ENCODE peak calls at places on chromosomes 5 and 9, in four cellular contexts. One of them, this sample, is unnamed. For H3K36me3, the result is how much of the 10 kb centered on the place peaks cover.

GRCh38 chr5:93622240-93622885 is 39.3 kb downstream of the NR2F1 start:
- DNase-seq in SJCRH30: peak
- DNase-seq in fibroblast of lung: peak
- DNase-seq in CD8-positive, alpha-beta memory T cell: no peak
- DNase-seq in this sample: no peak

GRCh38 chr9:114516913-114517312 is 11.6 kb upstream of the WHRN start:
- DNase-seq in SJCRH30: no peak
- DNase-seq in fibroblast of lung: peak
- DNase-seq in CD8-positive, alpha-beta memory T cell: no peak
- DNase-seq in this sample: no peak

GRCh38 chr9:130938652-130939404 is at the start of gene FIBCD1:
- DNase-seq in SJCRH30: peak
- DNase-seq in fibroblast of lung: peak
- DNase-seq in CD8-positive, alpha-beta memory T cell: no peak
- DNase-seq in this sample: no peak

GRCh38 chr5:132060501-132061161 is at the start of gene IL3:
- DNase-seq in SJCRH30: peak
- DNase-seq in fibroblast of lung: no peak
- DNase-seq in CD8-positive, alpha-beta memory T cell: no peak
- DNase-seq in this sample: peak

GRCh38 chr9:135039916-135040645 is 47.4 kb upstream of the OLFM1 start:
- DNase-seq in SJCRH30: no peak
- DNase-seq in fibroblast of lung: no peak
- DNase-seq in CD8-positive, alpha-beta memory T cell: no peak
- DNase-seq in this sample: no peak

GRCh38 chr5:91332267-91333044 is 50.7 kb downstream of the ARRDC3 start:
- DNase-seq in SJCRH30: peak
- DNase-seq in fibroblast of lung: peak
- DNase-seq in CD8-positive, alpha-beta memory T cell: no peak
- DNase-seq in this sample: no peak

GRCh38 chr5:149024978-149025377 is 37.9 kb downstream of the SH3TC2 start:
- DNase-seq in SJCRH30: no peak
- DNase-seq in fibroblast of lung: no peak
- DNase-seq in CD8-positive, alpha-beta memory T cell: no peak
- DNase-seq in this sample: no peak

GRCh38 chr5:139443766-139444473 is 4.6 kb upstream of the DNAJC18 start:
- DNase-seq in SJCRH30: peak
- DNase-seq in fibroblast of lung: peak
- DNase-seq in CD8-positive, alpha-beta memory T cell: no peak
- DNase-seq in this sample: no peak

GRCh38 chr5:44914221-44914620 is 105.5 kb downstream of the MRPS30 start:
- DNase-seq in SJCRH30: no peak
- DNase-seq in fibroblast of lung: no peak
- DNase-seq in CD8-positive, alpha-beta memory T cell: no peak
- DNase-seq in this sample: no peak

GRCh38 chr5:133242221-133242835 is 190.5 kb downstream of the HSPA4 start:
- DNase-seq in SJCRH30: no peak
- DNase-seq in fibroblast of lung: no peak
- DNase-seq in CD8-positive, alpha-beta memory T cell: no peak
- DNase-seq in this sample: no peak

GRCh38 chr9:76927540-76928240 is 21.8 kb upstream of the PRUNE2 start:
- DNase-seq in SJCRH30: no peak
- DNase-seq in fibroblast of lung: no peak
- DNase-seq in CD8-positive, alpha-beta memory T cell: no peak
- DNase-seq in this sample: no peak

GRCh38 chr5:126003309-126003708 is 419.9 kb upstream of the GRAMD2B start:
- DNase-seq in SJCRH30: no peak
- DNase-seq in fibroblast of lung: peak
- DNase-seq in CD8-positive, alpha-beta memory T cell: no peak
- DNase-seq in this sample: peak

GRCh38 chr9:76677481-76678055 is 86.7 kb upstream of the PCA3 start:
- DNase-seq in SJCRH30: peak
- DNase-seq in fibroblast of lung: no peak
- DNase-seq in CD8-positive, alpha-beta memory T cell: no peak
- DNase-seq in this sample: no peak

GRCh38 chr5:145946112-145946861 is 9.9 kb downstream of the SH3RF2 start:
- DNase-seq in SJCRH30: no peak
- DNase-seq in fibroblast of lung: peak
- DNase-seq in CD8-positive, alpha-beta memory T cell: no peak
- DNase-seq in this sample: peak

GRCh38 chr5:179181988-179182387 is 121.8 kb downstream of the ZNF354C start:
- DNase-seq in SJCRH30: no peak
- DNase-seq in fibroblast of lung: no peak
- DNase-seq in CD8-positive, alpha-beta memory T cell: no peak
- DNase-seq in this sample: no peak

GRCh38 chr5:156971415-156971814 is 8.4 kb upstream of the TIMD4 start:
- DNase-seq in SJCRH30: no peak
- DNase-seq in fibroblast of lung: no peak
- DNase-seq in CD8-positive, alpha-beta memory T cell: no peak
- DNase-seq in this sample: no peak

GRCh38 chr9:97668485-97668884 is 28.7 kb downstream of the XPA start:
- DNase-seq in SJCRH30: no peak
- DNase-seq in fibroblast of lung: no peak
- DNase-seq in CD8-positive, alpha-beta memory T cell: no peak
- DNase-seq in this sample: no peak

GRCh38 chr9:97665742-97666141 is 31.4 kb downstream of the XPA start:
- DNase-seq in SJCRH30: no peak
- DNase-seq in fibroblast of lung: no peak
- DNase-seq in CD8-positive, alpha-beta memory T cell: no peak
- DNase-seq in this sample: no peak

GRCh38 chr9:97672403-97672802 is 24.7 kb downstream of the XPA start:
- DNase-seq in SJCRH30: no peak
- DNase-seq in fibroblast of lung: no peak
- DNase-seq in CD8-positive, alpha-beta memory T cell: no peak
- DNase-seq in this sample: no peak

GRCh38 chr9:97670586-97670985 is 26.6 kb downstream of the XPA start:
- DNase-seq in SJCRH30: no peak
- DNase-seq in fibroblast of lung: no peak
- DNase-seq in CD8-positive, alpha-beta memory T cell: no peak
- DNase-seq in this sample: no peak

DNA sequence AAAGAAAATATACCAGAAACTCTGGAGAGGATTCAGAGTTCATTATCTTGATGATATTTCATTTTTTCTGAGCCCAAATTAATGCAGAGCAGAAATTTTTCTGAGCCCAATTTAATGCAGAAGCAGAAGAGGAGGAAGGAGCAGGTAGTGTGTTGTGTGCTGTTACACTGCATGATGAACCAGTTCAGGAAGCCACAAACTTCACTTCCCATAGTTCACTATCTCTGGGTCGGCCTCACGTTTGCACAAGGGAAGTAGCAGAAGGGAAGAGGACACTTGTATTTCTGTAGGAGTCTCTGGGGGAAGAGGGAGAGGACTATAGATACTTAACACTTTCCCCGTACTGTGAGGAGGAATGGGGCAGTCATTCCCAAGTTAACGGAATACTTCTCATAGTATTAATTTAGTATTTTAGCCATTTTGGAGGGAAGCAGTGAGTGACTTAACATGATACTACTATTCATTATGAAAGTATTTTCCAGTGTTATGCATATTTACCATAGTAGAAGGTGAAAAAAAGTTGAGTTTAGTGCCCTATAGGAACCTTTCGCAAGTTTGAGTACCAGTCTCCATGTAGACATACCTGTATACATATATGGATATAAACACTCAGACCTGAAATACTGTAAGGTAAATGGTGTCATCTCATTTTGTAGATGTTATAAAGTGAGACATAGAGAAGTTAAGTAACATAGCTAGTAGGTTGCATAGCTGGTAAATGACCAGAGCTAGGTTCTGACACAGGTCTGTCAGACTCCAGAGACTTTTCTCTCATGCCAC is 30.0 kb downstream of the XPA start:
- DNase-seq in SJCRH30: no peak
- DNase-seq in fibroblast of lung: no peak
- DNase-seq in CD8-positive, alpha-beta memory T cell: no peak
- DNase-seq in this sample: no peak
- H3K36me3 ChIP-seq in SJCRH30: half or more
- H3K36me3 ChIP-seq in fibroblast of lung: under half
- H3K36me3 ChIP-seq in CD8-positive, alpha-beta memory T cell: half or more
- H3K36me3 ChIP-seq in this sample: half or more

GRCh38 chr9:108897324-108898096 is 35.4 kb downstream of the ACTL7A start:
- DNase-seq in SJCRH30: no peak
- DNase-seq in fibroblast of lung: no peak
- DNase-seq in CD8-positive, alpha-beta memory T cell: no peak
- DNase-seq in this sample: no peak
- H3K36me3 ChIP-seq in SJCRH30: under half
- H3K36me3 ChIP-seq in fibroblast of lung: under half
- H3K36me3 ChIP-seq in CD8-positive, alpha-beta memory T cell: half or more
- H3K36me3 ChIP-seq in this sample: half or more

GRCh38 chr9:98132806-98133631 is 14.0 kb upstream of the TRIM14 start:
- DNase-seq in SJCRH30: peak
- DNase-seq in fibroblast of lung: no peak
- DNase-seq in CD8-positive, alpha-beta memory T cell: no peak
- DNase-seq in this sample: no peak

GRCh38 chr9:98135938-98136337 is 16.9 kb upstream of the TRIM14 start:
- DNase-seq in SJCRH30: no peak
- DNase-seq in fibroblast of lung: no peak
- DNase-seq in CD8-positive, alpha-beta memory T cell: no peak
- DNase-seq in this sample: no peak

GRCh38 chr9:98135558-98135934 is 16.5 kb upstream of the TRIM14 start:
- DNase-seq in SJCRH30: no peak
- DNase-seq in fibroblast of lung: no peak
- DNase-seq in CD8-positive, alpha-beta memory T cell: no peak
- DNase-seq in this sample: no peak

GRCh38 chr9:98134702-98135557 is 15.9 kb upstream of the TRIM14 start:
- DNase-seq in SJCRH30: no peak
- DNase-seq in fibroblast of lung: no peak
- DNase-seq in CD8-positive, alpha-beta memory T cell: no peak
- DNase-seq in this sample: no peak

GRCh38 chr9:98136489-98136888 is 17.5 kb upstream of the TRIM14 start:
- DNase-seq in SJCRH30: no peak
- DNase-seq in fibroblast of lung: no peak
- DNase-seq in CD8-positive, alpha-beta memory T cell: no peak
- DNase-seq in this sample: no peak
- H3K36me3 ChIP-seq in SJCRH30: under half
- H3K36me3 ChIP-seq in fibroblast of lung: under half
- H3K36me3 ChIP-seq in CD8-positive, alpha-beta memory T cell: under half
- H3K36me3 ChIP-seq in this sample: under half

DNA sequence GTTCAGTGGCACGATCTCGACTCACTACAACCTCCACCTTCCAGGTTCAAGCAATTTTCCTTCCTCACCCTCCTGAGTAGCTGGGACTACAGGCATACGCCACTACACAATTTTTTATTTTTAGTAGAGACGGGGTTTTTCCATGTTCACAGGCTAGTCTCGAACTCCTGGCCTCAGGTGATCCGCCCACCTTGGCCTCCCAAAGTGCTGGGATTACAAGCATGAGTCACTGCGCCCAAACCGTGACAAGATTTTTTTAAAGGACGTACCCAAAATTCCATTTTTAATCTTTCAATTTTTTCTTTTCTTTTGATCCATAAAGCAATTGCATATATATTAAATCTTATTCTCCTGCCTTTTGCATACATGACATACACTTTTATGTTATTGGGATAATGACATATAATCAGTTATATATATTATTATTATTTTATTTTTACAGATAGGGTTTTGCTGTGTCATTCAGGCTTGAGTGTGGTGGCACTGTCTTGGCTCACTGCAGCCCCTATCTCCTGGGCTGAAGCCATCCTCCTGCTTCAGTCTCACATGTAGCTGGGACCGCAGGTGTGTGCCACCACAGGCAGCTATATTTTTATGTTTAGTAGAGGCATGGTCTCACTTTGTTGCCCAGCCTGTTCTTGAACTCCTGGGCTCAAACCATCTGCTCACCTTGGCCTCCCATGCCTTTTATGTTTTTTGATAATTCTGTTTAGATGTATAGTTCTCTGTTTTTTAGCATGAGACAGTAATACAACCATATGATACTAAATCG is 71.9 kb downstream of the RAB24 start:
- DNase-seq in SJCRH30: no peak
- DNase-seq in fibroblast of lung: no peak
- DNase-seq in CD8-positive, alpha-beta memory T cell: no peak
- DNase-seq in this sample: no peak
- H3K36me3 ChIP-seq in SJCRH30: under half
- H3K36me3 ChIP-seq in fibroblast of lung: under half
- H3K36me3 ChIP-seq in CD8-positive, alpha-beta memory T cell: under half
- H3K36me3 ChIP-seq in this sample: under half

DNA sequence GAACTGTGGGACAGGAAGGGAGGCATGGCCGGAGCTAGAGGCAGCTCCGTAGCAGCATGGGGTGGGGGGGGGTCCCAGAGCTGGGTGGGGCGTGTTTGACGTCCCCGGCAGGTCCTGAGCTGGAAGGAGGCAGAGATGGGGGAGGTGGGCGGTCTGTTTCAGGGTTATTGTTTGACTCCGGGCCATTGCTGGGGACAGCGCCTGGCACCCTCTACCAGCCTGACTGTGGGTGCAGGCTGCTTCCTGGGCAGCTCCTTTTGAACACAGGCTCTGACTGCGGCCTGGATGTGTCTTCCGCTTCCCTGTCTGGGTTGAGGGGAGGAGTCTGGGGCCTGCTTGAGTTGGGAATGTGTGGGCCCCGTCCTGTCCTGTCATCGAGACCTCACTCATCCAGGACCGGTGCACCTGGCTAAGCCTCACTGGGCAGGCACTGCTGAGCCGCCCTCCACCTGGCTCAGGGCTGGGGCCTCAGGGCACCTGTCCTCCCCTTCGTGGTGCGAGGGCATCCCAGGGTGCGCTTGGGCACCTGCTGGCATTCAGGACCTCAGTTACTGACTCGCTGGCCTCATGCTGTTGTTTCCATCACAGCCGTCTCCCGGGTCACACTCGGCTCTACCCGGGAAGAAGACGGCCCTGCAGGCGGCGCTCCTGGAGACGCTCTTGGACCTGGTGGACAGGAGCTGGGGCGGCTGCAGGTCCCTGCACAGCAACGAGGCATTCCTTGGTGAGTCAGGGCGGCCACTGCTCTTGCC is 26.5 kb downstream of the CEP72 start:
- DNase-seq in SJCRH30: no peak
- DNase-seq in fibroblast of lung: no peak
- DNase-seq in CD8-positive, alpha-beta memory T cell: no peak
- DNase-seq in this sample: no peak
- H3K36me3 ChIP-seq in SJCRH30: under half
- H3K36me3 ChIP-seq in fibroblast of lung: under half
- H3K36me3 ChIP-seq in CD8-positive, alpha-beta memory T cell: under half
- H3K36me3 ChIP-seq in this sample: half or more

GRCh38 chr5:172343741-172344140 is 60.2 kb upstream of the UBTD2 start:
- DNase-seq in SJCRH30: no peak
- DNase-seq in fibroblast of lung: no peak
- DNase-seq in CD8-positive, alpha-beta memory T cell: no peak
- DNase-seq in this sample: no peak
- H3K36me3 ChIP-seq in SJCRH30: under half
- H3K36me3 ChIP-seq in fibroblast of lung: under half
- H3K36me3 ChIP-seq in CD8-positive, alpha-beta memory T cell: under half
- H3K36me3 ChIP-seq in this sample: under half

This sample was measured in left ventricle myocardium inferior.